ENCODE peak calls at places on chromosomes 7 and 10, in four cellular contexts. E is GM12878, P is NT2/D1, H is HCT116. W is an unnamed sample.

GRCh38 chr7:73341877-73342276 is 13.9 kb downstream of the FKBP6 start:
- DNase-seq in P (no peak), H (peak), E (no peak), W (peak)

GRCh38 chr10:44864042-44864436 is 47.1 kb upstream of the TMEM72 start:
- DNase-seq in P (no peak), H (no peak), E (no peak), W (no peak)

GRCh38 chr10:110797416-110797815 is 74.3 kb upstream of the PDCD4 start:
- DNase-seq in P (no peak), H (no peak), E (no peak), W (no peak)

GRCh38 chr7:155959894-155960293 is 147.6 kb upstream of the SHH start:
- DNase-seq in H (peak), P (no peak), E (no peak), W (no peak)

GRCh38 chr7:128003179-128003578 is 28.1 kb downstream of the LRRC4 start:
- DNase-seq in E (no peak), P (no peak), H (no peak), W (no peak)

GRCh38 chr10:128064615-128065580 is 61.3 kb downstream of the MKI67 start:
- DNase-seq in H (no peak), P (no peak), E (peak), W (no peak)

GRCh38 chr7:156515911-156516790 is 124.4 kb upstream of the RNF32 start:
- DNase-seq in E (no peak), H (no peak), P (no peak), W (no peak)

GRCh38 chr10:11479307-11479706 is 132.1 kb downstream of the USP6NL start:
- DNase-seq in E (no peak), P (no peak), H (no peak), W (no peak)

GRCh38 chr7:22565315-22565811 is 65.4 kb upstream of the STEAP1B start:
- DNase-seq in P (no peak), E (peak), H (no peak), W (peak)

GRCh38 chr7:139748373-139748765 is 29.4 kb downstream of the HIPK2 start:
- DNase-seq in H (no peak), E (no peak), P (no peak), W (no peak)

GRCh38 chr10:6278519-6279120 is 75.9 kb downstream of the PFKFB3 start:
- DNase-seq in E (no peak), P (no peak), H (no peak), W (no peak)

GRCh38 chr7:109939207-109939606 is 1151.7 kb upstream of the LRRN3 start:
- DNase-seq in P (peak), H (no peak), E (no peak), W (no peak)

GRCh38 chr10:122271076-122271475 is at the start of gene BTBD16:
- DNase-seq in P (no peak), H (no peak), E (no peak), W (no peak)

GRCh38 chr7:43669286-43670081 is 59.8 kb downstream of the COA1 start:
- DNase-seq in P (peak), E (no peak), H (no peak), W (no peak)

GRCh38 chr10:35126062-35126529 is 550 bp upstream of the CREM start:
- DNase-seq in P (no peak), H (no peak), E (no peak), W (no peak)

GRCh38 chr7:41882745-41883527 is 180.0 kb upstream of the INHBA start:
- DNase-seq in P (no peak), E (peak), H (no peak), W (no peak)

GRCh38 chr10:59872892-59873463 is 33.4 kb downstream of the CCDC6 start:
- DNase-seq in P (no peak), E (no peak), H (no peak), W (peak)

GRCh38 chr7:73833251-73833919 is 2.6 kb downstream of the CLDN4 start:
- DNase-seq in H (no peak), E (no peak), P (no peak), W (peak)

GRCh38 chr10:96878071-96878470 is 46.0 kb downstream of the LCOR start:
- DNase-seq in H (no peak), E (no peak), P (no peak), W (no peak)

GRCh38 chr7:75638607-75639070 is 100.1 kb downstream of the HIP1 start:
- DNase-seq in H (no peak), E (no peak), P (no peak), W (no peak)

GRCh38 chr10:109126016-109126415 is 797.3 kb downstream of the XPNPEP1 start:
- DNase-seq in P (no peak), H (no peak), E (no peak), W (no peak)

GRCh38 chr10:81021428-81022129 is 483.9 kb downstream of the SH2D4B start:
- DNase-seq in H (no peak), E (no peak), P (no peak), W (no peak)

GRCh38 chr7:102830206-102830605 is 81.4 kb downstream of the FAM185A start:
- DNase-seq in H (no peak), P (no peak), E (no peak), W (no peak)

GRCh38 chr7:87933953-87934698 is at the start of gene ADAM22:
- DNase-seq in H (peak), P (peak), E (peak), W (peak)

GRCh38 chr7:44101966-44102845 is 1.9 kb upstream of the AEBP1 start:
- DNase-seq in H (no peak), E (no peak), P (no peak), W (no peak)

GRCh38 chr7:57449904-57450303 is at the start of gene ZNF716:
- DNase-seq in H (no peak), P (no peak), E (no peak), W (no peak)

GRCh38 chr10:122114156-122114747 is 125.3 kb downstream of the TACC2 start:
- DNase-seq in E (no peak), P (no peak), H (no peak), W (no peak)

GRCh38 chr10:64054392-64054791 is 533.2 kb downstream of the REEP3 start:
- DNase-seq in E (no peak), H (no peak), P (no peak), W (no peak)

DNA sequence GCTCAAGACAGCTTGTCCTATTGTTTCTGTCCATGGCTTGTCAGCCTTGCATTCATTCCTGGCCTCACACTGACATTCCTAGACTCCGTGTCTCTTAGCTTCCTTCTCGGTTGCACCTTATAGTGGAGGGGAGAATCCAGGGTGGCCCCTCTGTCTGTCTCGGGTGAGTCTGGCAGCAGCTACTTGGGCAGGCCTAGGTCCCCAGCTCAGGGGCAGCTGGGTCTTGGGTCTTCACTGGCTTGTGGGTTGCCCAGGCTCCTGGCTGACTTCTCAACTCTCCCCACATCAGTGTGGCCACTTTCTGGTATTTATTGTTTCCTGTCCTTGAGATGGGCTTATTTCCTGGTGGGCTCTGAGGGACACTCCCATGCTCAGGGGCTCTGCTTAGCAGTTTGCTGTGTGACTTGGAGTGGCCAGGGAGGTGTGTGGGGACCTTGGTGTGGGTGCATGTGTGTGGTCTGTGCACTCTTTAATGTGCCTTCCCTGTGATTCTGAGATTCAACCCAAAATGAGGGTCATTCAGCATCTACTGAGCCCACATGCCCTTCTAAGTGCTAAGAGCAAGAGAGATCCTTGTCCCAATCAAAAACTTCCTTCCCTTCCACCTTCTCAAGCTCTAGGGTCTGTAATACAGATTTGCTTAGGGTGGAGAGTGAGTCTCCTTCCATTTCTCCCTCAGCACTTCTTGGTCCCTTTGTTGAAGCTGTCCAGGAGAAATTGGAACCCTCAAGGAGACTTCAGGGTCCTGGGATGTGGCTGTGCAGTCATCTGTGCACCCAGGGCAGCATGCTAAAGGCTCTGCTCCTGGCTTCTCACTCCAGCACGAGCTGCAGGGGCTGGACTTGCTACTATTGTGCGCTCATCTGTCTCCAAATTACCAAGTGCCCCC is 20.1 kb downstream of the UPP1 start:
- DNase-seq in E (no peak), H (no peak), P (no peak), W (no peak)
- TF ChIP-seq ZNF274 in E (no peak), H (no peak), P (no peak), W (no peak)

GRCh38 chr10:68288680-68289079 is 43.2 kb upstream of the HNRNPH3 start:
- DNase-seq in E (no peak), H (no peak), P (no peak), W (no peak)

GRCh38 chr10:68284597-68284996 is 47.3 kb upstream of the HNRNPH3 start:
- DNase-seq in H (no peak), P (no peak), E (no peak), W (no peak)

GRCh38 chr10:68280750-68281149 is 48.8 kb upstream of the ATOH7 start:
- DNase-seq in H (no peak), P (no peak), E (no peak), W (no peak)

DNA sequence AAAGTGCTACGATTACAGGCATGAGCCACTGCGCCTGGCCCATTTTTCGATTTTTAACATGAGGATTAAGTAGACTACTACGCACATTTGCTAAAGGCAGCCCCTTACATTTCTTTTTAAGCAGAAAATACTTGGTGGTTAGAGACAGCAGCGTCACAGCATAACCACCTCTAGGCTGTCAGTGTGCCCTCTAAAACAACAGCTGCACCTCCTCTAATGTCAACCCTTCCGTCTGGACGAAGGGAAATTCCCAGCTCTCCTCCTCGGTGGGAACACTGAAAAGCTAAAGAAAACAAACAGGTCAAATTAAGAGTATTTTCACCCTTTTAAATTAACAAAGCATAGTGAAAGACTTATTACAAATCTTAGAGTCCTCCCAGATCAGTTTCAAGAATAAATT is 47.9 kb upstream of the HNRNPH3 start:
- DNase-seq in H (no peak), E (no peak), P (no peak), W (no peak)
- TF ChIP-seq ZNF274 in H (no peak), E (no peak), P (no peak), W (no peak)

GRCh38 chr10:114821293-114821914 is at the start of gene FHIP2A:
- DNase-seq in P (peak), H (peak), E (no peak), W (peak)
- TF ChIP-seq ZNF274 in P (no peak), H (no peak), E (no peak), W (no peak)

GRCh38 chr10:33749809-33750208 is 415.3 kb upstream of the NRP1 start:
- DNase-seq in E (no peak), P (no peak), H (no peak), W (no peak)
- TF ChIP-seq ZNF274 in E (no peak), P (no peak), H (no peak), W (no peak)

W was measured in K562.